ENCODE peak calls at places on chromosomes 7 and 10, in seven cellular contexts. One of them, this sample, is unnamed.

GRCh38 chr7:42831051-42831952 is 80.6 kb downstream of the C7orf25 start:
- DNase-seq in PC-3: peak
- DNase-seq in GM23338: peak
- DNase-seq in HCT116: peak
- DNase-seq in OCI-LY7: peak
- DNase-seq in neural progenitor cell: peak
- DNase-seq in GM23248: peak
- DNase-seq in this sample: peak

GRCh38 chr10:28991738-28992270 is 297.1 kb upstream of the LYZL1 start:
- DNase-seq in HCT116: peak
- DNase-seq in GM23248: peak
- DNase-seq in neural progenitor cell: peak
- DNase-seq in OCI-LY7: peak
- DNase-seq in PC-3: peak
- DNase-seq in GM23338: peak
- DNase-seq in this sample: peak

GRCh38 chr10:111871458-111871857 is 312.1 kb downstream of the GPAM start:
- DNase-seq in OCI-LY7: no peak
- DNase-seq in GM23338: no peak
- DNase-seq in GM23248: no peak
- DNase-seq in HCT116: no peak
- DNase-seq in PC-3: no peak
- DNase-seq in neural progenitor cell: no peak
- DNase-seq in this sample: no peak

GRCh38 chr10:18683427-18683826 is 24.2 kb downstream of the ARL5B start:
- DNase-seq in HCT116: no peak
- DNase-seq in OCI-LY7: no peak
- DNase-seq in neural progenitor cell: no peak
- DNase-seq in GM23338: no peak
- DNase-seq in PC-3: peak
- DNase-seq in GM23248: peak
- DNase-seq in this sample: no peak

GRCh38 chr7:6705959-6706665 is 635 bp downstream of the ZNF12 start:
- DNase-seq in GM23248: peak
- DNase-seq in HCT116: no peak
- DNase-seq in neural progenitor cell: peak
- DNase-seq in GM23338: peak
- DNase-seq in PC-3: no peak
- DNase-seq in OCI-LY7: peak
- DNase-seq in this sample: peak

GRCh38 chr10:125341611-125342010 is 181.2 kb upstream of the CTBP2 start:
- DNase-seq in OCI-LY7: no peak
- DNase-seq in PC-3: no peak
- DNase-seq in neural progenitor cell: no peak
- DNase-seq in GM23248: no peak
- DNase-seq in GM23338: no peak
- DNase-seq in HCT116: no peak
- DNase-seq in this sample: no peak

GRCh38 chr10:48306870-48307531 is 524 bp downstream of the MAPK8 start:
- DNase-seq in HCT116: no peak
- DNase-seq in OCI-LY7: no peak
- DNase-seq in GM23338: peak
- DNase-seq in GM23248: peak
- DNase-seq in PC-3: peak
- DNase-seq in neural progenitor cell: peak
- DNase-seq in this sample: peak

GRCh38 chr7:913736-914520 is 37.6 kb downstream of the GET4 start:
- DNase-seq in PC-3: peak
- DNase-seq in neural progenitor cell: no peak
- DNase-seq in GM23338: no peak
- DNase-seq in GM23248: no peak
- DNase-seq in HCT116: no peak
- DNase-seq in OCI-LY7: no peak
- DNase-seq in this sample: no peak

GRCh38 chr7:51160990-51161615 is 155.5 kb downstream of the COBL start:
- DNase-seq in HCT116: peak
- DNase-seq in OCI-LY7: peak
- DNase-seq in GM23338: peak
- DNase-seq in PC-3: peak
- DNase-seq in neural progenitor cell: peak
- DNase-seq in GM23248: peak
- DNase-seq in this sample: peak

GRCh38 chr7:27189560-27190283 is 4.7 kb upstream of the HOXA11 start:
- DNase-seq in GM23248: no peak
- DNase-seq in PC-3: peak
- DNase-seq in neural progenitor cell: no peak
- DNase-seq in OCI-LY7: no peak
- DNase-seq in GM23338: no peak
- DNase-seq in HCT116: no peak
- DNase-seq in this sample: no peak

GRCh38 chr10:75926763-75927162 is 495.3 kb downstream of the LRMDA start:
- DNase-seq in OCI-LY7: peak
- DNase-seq in HCT116: peak
- DNase-seq in neural progenitor cell: peak
- DNase-seq in GM23338: peak
- DNase-seq in GM23248: no peak
- DNase-seq in PC-3: no peak
- DNase-seq in this sample: no peak

GRCh38 chr7:137577184-137577583 is 233.7 kb upstream of the PTN start:
- DNase-seq in HCT116: no peak
- DNase-seq in neural progenitor cell: no peak
- DNase-seq in GM23248: no peak
- DNase-seq in OCI-LY7: no peak
- DNase-seq in GM23338: no peak
- DNase-seq in PC-3: no peak
- DNase-seq in this sample: no peak

GRCh38 chr10:94115725-94116124 is 122.0 kb downstream of the PLCE1 start:
- DNase-seq in neural progenitor cell: no peak
- DNase-seq in PC-3: peak
- DNase-seq in GM23248: peak
- DNase-seq in OCI-LY7: no peak
- DNase-seq in HCT116: peak
- DNase-seq in GM23338: no peak
- DNase-seq in this sample: no peak

GRCh38 chr7:100965051-100965722 is 4.2 kb upstream of the MUC12 start:
- DNase-seq in neural progenitor cell: no peak
- DNase-seq in GM23338: peak
- DNase-seq in PC-3: no peak
- DNase-seq in GM23248: no peak
- DNase-seq in HCT116: no peak
- DNase-seq in OCI-LY7: no peak
- DNase-seq in this sample: no peak

DNA sequence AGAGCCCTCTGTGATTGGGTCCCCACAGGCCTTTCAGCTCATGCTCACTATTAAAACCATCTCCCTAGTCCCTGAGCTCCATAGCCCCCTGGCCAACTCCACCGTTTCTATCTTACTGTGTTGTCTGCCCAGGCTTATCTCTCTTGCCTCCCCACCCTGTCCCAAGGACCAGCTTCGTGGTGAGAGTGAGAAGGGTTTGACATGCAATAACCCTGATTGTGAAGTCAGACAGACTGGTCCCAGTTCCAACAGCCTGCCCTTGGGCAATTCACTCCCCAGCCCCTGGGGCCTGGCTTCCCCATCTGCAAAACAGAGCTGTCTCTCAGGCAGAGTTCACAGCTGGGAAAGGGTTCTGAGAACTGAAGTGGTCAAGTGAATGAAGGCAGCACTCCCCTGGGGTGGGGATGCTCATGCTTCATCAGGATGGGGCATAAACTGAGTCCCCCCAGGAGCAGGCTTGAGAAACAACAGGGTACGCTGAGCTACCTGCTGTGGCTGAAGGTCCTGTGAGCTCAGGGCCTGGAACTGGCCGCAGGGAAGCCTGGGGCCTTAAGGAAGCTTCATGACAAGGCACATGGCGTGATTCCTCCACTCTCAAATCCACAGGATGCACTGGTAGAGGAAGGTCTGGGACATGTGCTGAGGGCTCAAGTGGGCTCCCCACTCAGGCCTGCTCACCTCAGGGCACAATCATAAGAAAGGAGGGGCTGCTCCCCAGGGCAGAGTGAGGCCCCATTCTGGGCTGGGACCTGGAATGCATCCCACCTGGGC is 1.8 kb upstream of the PPIF start:
- DNase-seq in OCI-LY7: no peak
- DNase-seq in GM23338: no peak
- DNase-seq in neural progenitor cell: no peak
- DNase-seq in HCT116: no peak
- DNase-seq in PC-3: no peak
- DNase-seq in GM23248: no peak
- DNase-seq in this sample: no peak
- TF ChIP-seq EZH2phosphoT487 in OCI-LY7: no peak
- TF ChIP-seq EZH2phosphoT487 in GM23338: no peak
- TF ChIP-seq EZH2phosphoT487 in neural progenitor cell: no peak
- TF ChIP-seq EZH2phosphoT487 in HCT116: no peak
- TF ChIP-seq EZH2phosphoT487 in PC-3: no peak
- TF ChIP-seq EZH2phosphoT487 in GM23248: no peak
- TF ChIP-seq EZH2phosphoT487 in this sample: no peak

GRCh38 chr7:28854750-28855074 is 103.4 kb downstream of the TRIL start:
- DNase-seq in neural progenitor cell: no peak
- DNase-seq in OCI-LY7: no peak
- DNase-seq in GM23248: peak
- DNase-seq in GM23338: no peak
- DNase-seq in HCT116: no peak
- DNase-seq in PC-3: no peak
- DNase-seq in this sample: no peak
- TF ChIP-seq EZH2phosphoT487 in neural progenitor cell: no peak
- TF ChIP-seq EZH2phosphoT487 in OCI-LY7: no peak
- TF ChIP-seq EZH2phosphoT487 in GM23248: no peak
- TF ChIP-seq EZH2phosphoT487 in GM23338: no peak
- TF ChIP-seq EZH2phosphoT487 in HCT116: no peak
- TF ChIP-seq EZH2phosphoT487 in PC-3: no peak
- TF ChIP-seq EZH2phosphoT487 in this sample: no peak

GRCh38 chr10:5317547-5318107 is 47.1 kb upstream of the UCN3 start:
- DNase-seq in neural progenitor cell: no peak
- DNase-seq in GM23338: no peak
- DNase-seq in GM23248: peak
- DNase-seq in HCT116: no peak
- DNase-seq in OCI-LY7: peak
- DNase-seq in PC-3: peak
- DNase-seq in this sample: no peak
- TF ChIP-seq EZH2phosphoT487 in neural progenitor cell: no peak
- TF ChIP-seq EZH2phosphoT487 in GM23338: no peak
- TF ChIP-seq EZH2phosphoT487 in GM23248: no peak
- TF ChIP-seq EZH2phosphoT487 in HCT116: no peak
- TF ChIP-seq EZH2phosphoT487 in OCI-LY7: no peak
- TF ChIP-seq EZH2phosphoT487 in PC-3: no peak
- TF ChIP-seq EZH2phosphoT487 in this sample: no peak

GRCh38 chr10:3829193-3830050 is 44.4 kb upstream of the KLF6 start:
- DNase-seq in GM23248: no peak
- DNase-seq in neural progenitor cell: peak
- DNase-seq in HCT116: no peak
- DNase-seq in OCI-LY7: no peak
- DNase-seq in PC-3: no peak
- DNase-seq in GM23338: peak
- DNase-seq in this sample: no peak

GRCh38 chr10:3832022-3832786 is 47.2 kb upstream of the KLF6 start:
- DNase-seq in neural progenitor cell: no peak
- DNase-seq in GM23248: no peak
- DNase-seq in OCI-LY7: no peak
- DNase-seq in PC-3: no peak
- DNase-seq in HCT116: no peak
- DNase-seq in GM23338: no peak
- DNase-seq in this sample: peak

GRCh38 chr10:3828404-3829192 is 43.6 kb upstream of the KLF6 start:
- DNase-seq in PC-3: peak
- DNase-seq in OCI-LY7: peak
- DNase-seq in HCT116: no peak
- DNase-seq in GM23248: peak
- DNase-seq in GM23338: no peak
- DNase-seq in neural progenitor cell: no peak
- DNase-seq in this sample: peak

GRCh38 chr10:3827768-3828403 is 42.9 kb upstream of the KLF6 start:
- DNase-seq in neural progenitor cell: no peak
- DNase-seq in OCI-LY7: no peak
- DNase-seq in GM23338: no peak
- DNase-seq in GM23248: no peak
- DNase-seq in HCT116: no peak
- DNase-seq in PC-3: no peak
- DNase-seq in this sample: no peak

GRCh38 chr10:3830946-3831345 is 45.9 kb upstream of the KLF6 start:
- DNase-seq in GM23248: no peak
- DNase-seq in neural progenitor cell: no peak
- DNase-seq in GM23338: no peak
- DNase-seq in PC-3: no peak
- DNase-seq in OCI-LY7: no peak
- DNase-seq in HCT116: no peak
- DNase-seq in this sample: no peak
- TF ChIP-seq EZH2phosphoT487 in GM23248: no peak
- TF ChIP-seq EZH2phosphoT487 in neural progenitor cell: no peak
- TF ChIP-seq EZH2phosphoT487 in GM23338: no peak
- TF ChIP-seq EZH2phosphoT487 in PC-3: no peak
- TF ChIP-seq EZH2phosphoT487 in OCI-LY7: no peak
- TF ChIP-seq EZH2phosphoT487 in HCT116: no peak
- TF ChIP-seq EZH2phosphoT487 in this sample: no peak

GRCh38 chr10:99841746-99842145 is 59.3 kb downstream of the ABCC2 start:
- DNase-seq in GM23248: no peak
- DNase-seq in HCT116: no peak
- DNase-seq in PC-3: no peak
- DNase-seq in OCI-LY7: no peak
- DNase-seq in GM23338: no peak
- DNase-seq in neural progenitor cell: no peak
- DNase-seq in this sample: no peak

GRCh38 chr10:99844433-99844955 is 62.1 kb downstream of the ABCC2 start:
- DNase-seq in GM23248: no peak
- DNase-seq in HCT116: no peak
- DNase-seq in PC-3: no peak
- DNase-seq in OCI-LY7: no peak
- DNase-seq in neural progenitor cell: no peak
- DNase-seq in GM23338: no peak
- DNase-seq in this sample: no peak

GRCh38 chr10:99845837-99846382 is 63.5 kb downstream of the ABCC2 start:
- DNase-seq in neural progenitor cell: peak
- DNase-seq in GM23248: peak
- DNase-seq in OCI-LY7: peak
- DNase-seq in HCT116: peak
- DNase-seq in PC-3: peak
- DNase-seq in GM23338: peak
- DNase-seq in this sample: peak

GRCh38 chr10:99849057-99849456 is 66.6 kb downstream of the ABCC2 start:
- DNase-seq in neural progenitor cell: no peak
- DNase-seq in GM23338: no peak
- DNase-seq in HCT116: no peak
- DNase-seq in OCI-LY7: no peak
- DNase-seq in GM23248: no peak
- DNase-seq in PC-3: no peak
- DNase-seq in this sample: no peak

DNA sequence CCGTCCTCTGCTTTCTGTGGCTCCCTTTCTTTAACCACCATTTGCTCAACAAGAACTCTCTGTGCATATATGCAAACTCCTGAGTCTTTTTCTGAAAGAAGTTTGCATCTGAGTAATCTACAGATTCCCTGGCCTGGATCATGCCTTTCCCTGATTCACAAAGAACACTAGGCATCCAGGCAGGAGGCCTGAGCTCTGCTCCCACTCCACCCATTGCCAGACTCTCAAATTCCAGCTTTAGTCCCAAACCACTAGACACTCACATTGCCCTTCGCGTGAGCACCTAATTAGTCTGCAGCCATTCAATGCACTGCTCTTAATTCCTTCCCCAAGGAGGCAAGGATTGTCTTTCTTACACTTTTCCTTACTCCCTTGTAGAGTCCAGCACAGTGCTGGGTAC is 60.9 kb downstream of the ABCC2 start:
- DNase-seq in HCT116: no peak
- DNase-seq in OCI-LY7: no peak
- DNase-seq in neural progenitor cell: peak
- DNase-seq in GM23248: peak
- DNase-seq in PC-3: no peak
- DNase-seq in GM23338: no peak
- DNase-seq in this sample: no peak
- TF ChIP-seq EZH2phosphoT487 in HCT116: no peak
- TF ChIP-seq EZH2phosphoT487 in OCI-LY7: no peak
- TF ChIP-seq EZH2phosphoT487 in neural progenitor cell: no peak
- TF ChIP-seq EZH2phosphoT487 in GM23248: no peak
- TF ChIP-seq EZH2phosphoT487 in PC-3: no peak
- TF ChIP-seq EZH2phosphoT487 in GM23338: no peak
- TF ChIP-seq EZH2phosphoT487 in this sample: no peak